ENCODE peak calls at places on chromosomes 13 and 19, in nine cellular contexts. One of them, this sample, is unnamed.

GRCh38 chr19:28553005-28553404 is 659.9 kb downstream of the UQCRFS1 start:
- DNase-seq in substantia nigra: no peak
- DNase-seq in GF-D8: no peak
- DNase-seq in T-helper 1 cell: no peak
- DNase-seq in Caco-2: no peak
- DNase-seq in AG08396: no peak
- DNase-seq in COR-L47: no peak
- DNase-seq in EL: no peak
- DNase-seq in skeletal muscle cell: no peak
- DNase-seq in this sample: no peak

GRCh38 chr19:2270157-2270571 is 11.8 kb downstream of the PEAK3 start:
- DNase-seq in substantia nigra: no peak
- DNase-seq in GF-D8: no peak
- DNase-seq in T-helper 1 cell: no peak
- DNase-seq in Caco-2: no peak
- DNase-seq in AG08396: no peak
- DNase-seq in COR-L47: no peak
- DNase-seq in EL: no peak
- DNase-seq in skeletal muscle cell: no peak
- DNase-seq in this sample: no peak

GRCh38 chr19:5031231-5032100 is 62.6 kb downstream of the KDM4B start:
- DNase-seq in substantia nigra: peak
- DNase-seq in GF-D8: peak
- DNase-seq in T-helper 1 cell: peak
- DNase-seq in Caco-2: peak
- DNase-seq in AG08396: peak
- DNase-seq in COR-L47: peak
- DNase-seq in EL: peak
- DNase-seq in skeletal muscle cell: peak
- DNase-seq in this sample: peak

GRCh38 chr19:31164666-31165265 is 184.5 kb downstream of the TSHZ3 start:
- DNase-seq in substantia nigra: no peak
- DNase-seq in GF-D8: no peak
- DNase-seq in T-helper 1 cell: no peak
- DNase-seq in Caco-2: no peak
- DNase-seq in AG08396: no peak
- DNase-seq in COR-L47: no peak
- DNase-seq in EL: no peak
- DNase-seq in skeletal muscle cell: no peak
- DNase-seq in this sample: no peak

GRCh38 chr19:4524808-4525562 is 6.7 kb upstream of the PLIN4 start:
- DNase-seq in substantia nigra: no peak
- DNase-seq in GF-D8: no peak
- DNase-seq in T-helper 1 cell: peak
- DNase-seq in Caco-2: peak
- DNase-seq in AG08396: peak
- DNase-seq in COR-L47: no peak
- DNase-seq in EL: peak
- DNase-seq in skeletal muscle cell: no peak
- DNase-seq in this sample: no peak

GRCh38 chr13:113638806-113639205 is 19.2 kb downstream of the ATP4B start:
- DNase-seq in substantia nigra: no peak
- DNase-seq in GF-D8: no peak
- DNase-seq in T-helper 1 cell: no peak
- DNase-seq in Caco-2: peak
- DNase-seq in AG08396: no peak
- DNase-seq in COR-L47: no peak
- DNase-seq in EL: no peak
- DNase-seq in skeletal muscle cell: no peak
- DNase-seq in this sample: no peak

GRCh38 chr13:61685683-61686013 is 270.0 kb upstream of the PCDH20 start:
- DNase-seq in substantia nigra: no peak
- DNase-seq in GF-D8: no peak
- DNase-seq in T-helper 1 cell: no peak
- DNase-seq in Caco-2: peak
- DNase-seq in AG08396: no peak
- DNase-seq in COR-L47: peak
- DNase-seq in EL: no peak
- DNase-seq in skeletal muscle cell: no peak
- DNase-seq in this sample: no peak

GRCh38 chr13:73171242-73171641 is 112.4 kb downstream of the KLF5 start:
- DNase-seq in substantia nigra: no peak
- DNase-seq in GF-D8: no peak
- DNase-seq in T-helper 1 cell: no peak
- DNase-seq in Caco-2: peak
- DNase-seq in AG08396: no peak
- DNase-seq in COR-L47: no peak
- DNase-seq in EL: no peak
- DNase-seq in skeletal muscle cell: no peak
- DNase-seq in this sample: no peak

GRCh38 chr19:19342086-19343015 is 21.7 kb downstream of the MAU2 start:
- DNase-seq in substantia nigra: peak
- DNase-seq in GF-D8: no peak
- DNase-seq in T-helper 1 cell: no peak
- DNase-seq in Caco-2: peak
- DNase-seq in AG08396: peak
- DNase-seq in COR-L47: peak
- DNase-seq in EL: peak
- DNase-seq in skeletal muscle cell: no peak
- DNase-seq in this sample: peak

GRCh38 chr13:71866173-71867091 is 572 bp downstream of the DACH1 start:
- DNase-seq in substantia nigra: no peak
- DNase-seq in GF-D8: peak
- DNase-seq in T-helper 1 cell: no peak
- DNase-seq in Caco-2: no peak
- DNase-seq in AG08396: peak
- DNase-seq in COR-L47: peak
- DNase-seq in EL: no peak
- DNase-seq in skeletal muscle cell: no peak
- DNase-seq in this sample: no peak

GRCh38 chr13:41610426-41610825 is 153.1 kb downstream of the RGCC start:
- DNase-seq in substantia nigra: no peak
- DNase-seq in GF-D8: no peak
- DNase-seq in T-helper 1 cell: no peak
- DNase-seq in Caco-2: peak
- DNase-seq in AG08396: peak
- DNase-seq in COR-L47: peak
- DNase-seq in EL: peak
- DNase-seq in skeletal muscle cell: peak
- DNase-seq in this sample: no peak